ENCODE peak calls at places on chromosomes 12 and 14, in six cellular contexts. J is endothelial cell; Q is epithelial cell of esophagus; B is cardiac muscle cell; X is CD8-positive, alpha-beta T cell; H is fibroblast of mammary gland. U is an unnamed sample.

GRCh38 chr12:22518067-22518719 is 26.1 kb downstream of the C2CD5 start:
- DNase-seq in J (no peak), Q (peak; percentile 90), B (peak; percentile 71), X (no peak), H (peak; percentile 61), U (no peak)

GRCh38 chr12:46354111-46354798 is 18.3 kb downstream of the SLC38A2 start:
- DNase-seq in J (no peak), Q (peak; percentile 10), B (no peak), X (no peak), H (no peak), U (no peak)

GRCh38 chr12:71303199-71303598 is 136.4 kb upstream of the LGR5 start:
- DNase-seq in J (no peak), Q (peak; percentile 4), B (peak; percentile 34), X (no peak), H (peak; percentile 68), U (no peak)

GRCh38 chr14:54025661-54026060 is 69.0 kb upstream of the BMP4 start:
- DNase-seq in J (no peak), Q (peak; percentile 57), B (peak; percentile 60), X (no peak), H (peak; percentile 25), U (no peak)

GRCh38 chr12:112985655-112986290 is 7.5 kb downstream of the OAS2 start:
- DNase-seq in J (no peak), Q (peak; percentile 83), B (no peak), X (no peak), H (no peak), U (no peak)

GRCh38 chr14:65361920-65362319 is 50.6 kb upstream of the FUT8 start:
- DNase-seq in J (no peak), Q (peak; percentile 94), B (peak; percentile 93), X (no peak), H (peak; percentile 88), U (no peak)

GRCh38 chr12:129064201-129064881 is 211.1 kb downstream of the GLT1D1 start:
- DNase-seq in J (no peak), Q (no peak), B (no peak), X (no peak), H (no peak), U (no peak)

GRCh38 chr12:73731658-73732057 is 806.0 kb upstream of the ATXN7L3B start:
- DNase-seq in J (no peak), Q (peak; percentile 5), B (no peak), X (no peak), H (no peak), U (no peak)

GRCh38 chr12:127381043-127381668 is 885.8 kb upstream of the TMEM132C start:
- DNase-seq in J (peak; percentile 4), Q (peak; percentile 36), B (peak; percentile 9), X (no peak), H (peak; percentile 23), U (peak; percentile 69)

GRCh38 chr14:70856851-70857498 is 47.7 kb upstream of the MAP3K9 start:
- DNase-seq in J (no peak), Q (peak; percentile 90), B (peak; percentile 56), X (no peak), H (peak; percentile 95), U (no peak)

GRCh38 chr14:91780452-91780851 is 48.6 kb upstream of the CATSPERB start:
- DNase-seq in J (no peak), Q (no peak), B (peak; percentile 4), X (no peak), H (no peak), U (no peak)

GRCh38 chr12:125015680-125016310 is 22.4 kb downstream of the BRI3BP start:
- DNase-seq in J (no peak), Q (no peak), B (no peak), X (no peak), H (no peak), U (no peak)

GRCh38 chr12:94336201-94336915 is 123.3 kb downstream of the CEP83 start:
- DNase-seq in J (no peak), Q (peak; percentile 27), B (peak; percentile 77), X (no peak), H (peak; percentile 19), U (no peak)

GRCh38 chr14:39492267-39492666 is 60.0 kb upstream of the FBXO33 start:
- DNase-seq in J (no peak), Q (peak; percentile 61), B (peak; percentile 85), X (no peak), H (peak; percentile 78), U (no peak)

GRCh38 chr14:91985008-91985407 is 37.5 kb upstream of the FBLN5 start:
- DNase-seq in J (no peak), Q (peak; percentile 14), B (peak; percentile 19), X (no peak), H (peak; percentile 89), U (no peak)

GRCh38 chr14:100748403-100748802 is 21.7 kb downstream of the DLK1 start:
- DNase-seq in J (no peak), Q (no peak), B (no peak), X (no peak), H (no peak), U (no peak)

GRCh38 chr12:110846615-110847566 is at the start of gene CCDC63:
- DNase-seq in J (peak; percentile 76), Q (peak; percentile 47), B (peak; percentile 62), X (peak; percentile 11), H (peak; percentile 33), U (peak; percentile 65)

GRCh38 chr14:102819790-102820330 is 42.6 kb downstream of the TRAF3 start:
- DNase-seq in J (no peak), Q (peak; percentile 23), B (no peak), X (no peak), H (peak; percentile 21), U (no peak)

GRCh38 chr14:69987416-69988144 is 108.4 kb downstream of the SMOC1 start:
- DNase-seq in J (no peak), Q (no peak), B (no peak), X (no peak), H (no peak), U (peak; percentile 71)

GRCh38 chr14:54147285-54147684 is 190.7 kb upstream of the BMP4 start:
- DNase-seq in J (no peak), Q (peak; percentile 79), B (peak; percentile 66), X (no peak), H (peak; percentile 4), U (no peak)

GRCh38 chr12:4909734-4910501 is at the start of gene KCNA1:
- DNase-seq in J (peak; percentile 37), Q (no peak), B (peak; percentile 19), X (no peak), H (peak; percentile 12), U (no peak)

GRCh38 chr12:89799316-89799715 is 90.7 kb upstream of the ATP2B1 start:
- DNase-seq in J (no peak), Q (no peak), B (no peak), X (no peak), H (no peak), U (no peak)

GRCh38 chr12:66438601-66439000 is 136.3 kb downstream of the HELB start:
- DNase-seq in J (no peak), Q (no peak), B (peak; percentile 26), X (no peak), H (peak; percentile 51), U (no peak)

GRCh38 chr14:71620401-71620800 is 311.8 kb upstream of the RGS6 start:
- DNase-seq in J (no peak), Q (peak; percentile 59), B (peak; percentile 38), X (no peak), H (peak; percentile 69), U (no peak)

GRCh38 chr12:51028126-51028810 is 2.1 kb upstream of the SLC11A2 start:
- DNase-seq in J (no peak), Q (peak; percentile 84), B (peak; percentile 67), X (no peak), H (peak; percentile 67), U (peak; percentile 7)
- TF ChIP-seq CTCF in J (no peak), Q (peak; percentile 67), B (peak; percentile 32), X (no peak), H (peak; percentile 48), U (peak; percentile 57)

GRCh38 chr12:3523058-3523457 is 32.1 kb downstream of the PRMT8 start:
- DNase-seq in J (no peak), Q (peak; percentile 35), B (no peak), X (no peak), H (peak; percentile 18), U (no peak)
- TF ChIP-seq CTCF in J (no peak), Q (peak; percentile 34), B (no peak), X (no peak), H (peak; percentile 23), U (no peak)

DNA sequence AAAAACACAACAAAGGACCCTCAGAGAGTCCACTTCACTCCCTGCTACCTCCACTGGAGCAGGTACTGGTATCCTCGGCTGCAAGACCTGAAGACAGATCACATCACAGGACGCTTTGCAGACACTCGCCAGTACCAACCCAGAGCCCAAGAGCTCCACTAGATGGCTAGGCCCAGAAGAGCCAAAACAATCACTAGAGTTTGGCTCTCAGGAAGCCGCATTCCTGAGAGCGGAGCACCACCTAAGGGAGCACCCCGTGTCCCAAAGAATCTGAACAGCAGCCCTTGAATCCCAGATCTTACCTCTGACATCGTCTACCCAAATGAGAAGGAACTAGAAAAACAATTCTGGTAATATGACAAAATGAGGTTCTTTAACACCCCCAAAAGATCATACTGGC is 399.8 kb downstream of the RAD51B start:
- DNase-seq in J (no peak), Q (no peak), B (no peak), X (no peak), H (no peak), U (no peak)
- TF ChIP-seq CTCF in J (no peak), Q (no peak), B (no peak), X (no peak), H (no peak), U (no peak)

GRCh38 chr12:53295070-53295890 is at the start of gene PFDN5:
- DNase-seq in J (peak; percentile 82), Q (peak; percentile 94), B (peak; percentile 96), X (peak; percentile 83), H (peak; percentile 92), U (peak; percentile 78)
- TF ChIP-seq CTCF in J (no peak), Q (peak; percentile 32), B (no peak), X (no peak), H (no peak), U (no peak)

DNA sequence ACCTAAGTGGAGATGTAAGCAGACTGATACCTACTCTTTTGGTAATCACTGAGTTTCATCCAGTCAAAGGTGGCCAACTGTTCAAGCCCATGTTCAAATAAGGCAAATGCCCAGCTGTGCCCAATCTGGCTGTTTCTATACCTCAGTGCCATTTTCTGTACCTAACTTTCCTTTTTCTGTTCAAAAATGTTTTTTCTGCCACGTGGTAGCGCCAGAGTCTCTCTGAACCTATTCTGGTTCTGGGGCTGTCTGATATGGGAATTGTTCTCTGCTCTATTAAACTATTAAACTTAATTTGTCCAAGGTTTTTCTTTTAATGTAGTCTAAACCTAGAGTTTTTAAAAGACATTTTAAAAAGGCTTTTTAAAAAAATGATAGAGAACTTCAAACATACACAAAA is 391.2 kb downstream of the NOVA1 start:
- DNase-seq in J (no peak), Q (no peak), B (no peak), X (no peak), H (no peak), U (no peak)
- TF ChIP-seq CTCF in J (no peak), Q (no peak), B (no peak), X (no peak), H (no peak), U (peak; percentile 37)